ENCODE peak calls at places on chromosomes 6 and 20, in nine cellular contexts. W is CD8-positive, alpha-beta memory T cell; M is stomach; N is CD8-positive, alpha-beta T cell; K is upper lobe of right lung; G is A549; V is esophagus squamous epithelium; B is AG04450; S is colonic mucosa. A is an unnamed sample.

GRCh38 chr6:141326426-141326825 is 806.3 kb upstream of the GJE1 start:
- DNase-seq in S (no peak), W (peak; percentile 49), V (no peak), M (no peak), B (peak; percentile 94), N (no peak), K (no peak), G (peak; percentile 34), A (peak; percentile 26)

GRCh38 chr20:61123751-61124368 is 128.2 kb upstream of the CDH4 start:
- DNase-seq in V (no peak), B (no peak), W (no peak), M (no peak), G (no peak), S (no peak), K (peak; percentile 51), N (no peak), A (no peak)

GRCh38 chr6:129236110-129236509 is 353.2 kb downstream of the LAMA2 start:
- DNase-seq in N (no peak), W (no peak), S (no peak), M (no peak), G (no peak), B (no peak), K (no peak), V (no peak), A (no peak)

GRCh38 chr6:27092316-27092692 is 155.2 kb upstream of the PRSS16 start:
- DNase-seq in G (no peak), K (no peak), N (no peak), W (no peak), M (no peak), S (no peak), B (no peak), V (no peak), A (no peak)

GRCh38 chr6:161418458-161418945 is 144.6 kb upstream of the AGPAT4 start:
- DNase-seq in K (no peak), S (peak; percentile 53), W (peak; percentile 21), G (no peak), B (peak; percentile 76), V (no peak), M (no peak), N (no peak), A (peak; percentile 30)

GRCh38 chr6:17311595-17312311 is 30.6 kb downstream of the RBM24 start:
- DNase-seq in N (no peak), S (no peak), W (no peak), K (no peak), M (no peak), V (no peak), B (no peak), G (peak; percentile 18), A (no peak)

GRCh38 chr6:169669889-169670288 is 31.9 kb downstream of the WDR27 start:
- DNase-seq in M (no peak), K (no peak), S (no peak), W (no peak), G (no peak), B (no peak), V (no peak), N (no peak), A (no peak)

GRCh38 chr6:113586413-113586812 is 270.7 kb upstream of the MARCKS start:
- DNase-seq in V (no peak), G (no peak), W (no peak), S (no peak), M (no peak), K (no peak), B (no peak), N (no peak), A (no peak)

GRCh38 chr6:79672631-79673065 is 41.5 kb downstream of the SH3BGRL2 start:
- DNase-seq in K (no peak), V (no peak), S (no peak), B (no peak), N (no peak), G (peak; percentile 2), M (no peak), W (no peak), A (no peak)

GRCh38 chr6:123415844-123416468 is 220.8 kb downstream of the TRDN start:
- DNase-seq in G (peak; percentile 0), V (no peak), W (no peak), M (peak; percentile 53), N (no peak), K (no peak), B (peak; percentile 3), S (peak; percentile 37), A (no peak)

GRCh38 chr6:85747093-85747492 is 104.4 kb upstream of the SYNCRIP start:
- DNase-seq in W (no peak), G (no peak), M (no peak), K (no peak), S (no peak), B (no peak), N (no peak), V (no peak), A (no peak)

GRCh38 chr6:2403546-2403945 is 158.1 kb upstream of the GMDS start:
- DNase-seq in N (no peak), M (peak; percentile 59), V (no peak), S (peak; percentile 69), W (no peak), K (no peak), B (no peak), G (no peak), A (no peak)

GRCh38 chr6:167898673-167899311 is 72.1 kb downstream of the AFDN start:
- DNase-seq in M (no peak), S (no peak), B (peak; percentile 3), K (no peak), G (peak; percentile 2), N (no peak), V (no peak), W (no peak), A (peak; percentile 7)

GRCh38 chr20:62820208-62820961 is 3.5 kb downstream of the COL9A3 start:
- DNase-seq in W (no peak), S (no peak), N (no peak), K (no peak), M (peak; percentile 62), V (no peak), B (no peak), G (no peak), A (no peak)

GRCh38 chr20:62817975-62818591 is 1.2 kb downstream of the COL9A3 start:
- DNase-seq in S (no peak), N (no peak), K (no peak), B (no peak), M (no peak), V (no peak), W (no peak), G (no peak), A (peak; percentile 21)

GRCh38 chr20:62816879-62817873 is at the start of gene COL9A3:
- DNase-seq in K (no peak), W (no peak), S (no peak), V (no peak), G (no peak), N (no peak), B (no peak), M (no peak), A (no peak)

GRCh38 chr20:62819494-62820174 is 2.8 kb downstream of the COL9A3 start:
- DNase-seq in V (no peak), G (no peak), M (no peak), N (no peak), K (no peak), S (no peak), B (no peak), W (no peak), A (no peak)

GRCh38 chr20:62818592-62819493 is 2.0 kb downstream of the COL9A3 start:
- DNase-seq in W (no peak), M (peak; percentile 81), G (no peak), V (no peak), K (no peak), N (no peak), B (no peak), S (peak; percentile 60), A (peak; percentile 31)
- H3K27ac ChIP-seq in W (no peak overlapping the region), M (no peak overlapping the region), G (peak overlapping the region; percentile 80), V (peak overlapping the region; percentile 4), K (no peak overlapping the region), N (no peak overlapping the region), B (no peak overlapping the region), S (no peak overlapping the region), A (no peak overlapping the region)

GRCh38 chr6:44042261-44043035 is 84.8 kb downstream of the MRPL14 start:
- DNase-seq in S (no peak), G (no peak), N (no peak), M (no peak), K (no peak), B (no peak), V (no peak), W (no peak), A (no peak)

GRCh38 chr6:44044154-44044539 is 83.1 kb downstream of the MRPL14 start:
- DNase-seq in K (no peak), W (no peak), M (no peak), V (no peak), G (no peak), B (no peak), N (no peak), S (no peak), A (no peak)

GRCh38 chr6:44041461-44042260 is 85.6 kb downstream of the MRPL14 start:
- DNase-seq in K (no peak), W (no peak), G (peak; percentile 57), B (peak; percentile 97), M (no peak), S (no peak), N (no peak), V (no peak), A (no peak)

GRCh38 chr6:44043479-44044153 is 83.6 kb downstream of the MRPL14 start:
- DNase-seq in K (no peak), V (no peak), G (no peak), B (no peak), M (no peak), W (no peak), S (no peak), N (no peak), A (no peak)

GRCh38 chr6:44043036-44043478 is 84.2 kb downstream of the MRPL14 start:
- DNase-seq in B (no peak), G (no peak), N (no peak), V (no peak), W (no peak), M (no peak), K (no peak), S (no peak), A (no peak)
- H3K4me3 ChIP-seq in B (no peak overlapping the region), G (no peak overlapping the region), N (no peak overlapping the region), V (no peak overlapping the region), W (no peak overlapping the region), M (no peak overlapping the region), K (no peak overlapping the region), S (no peak overlapping the region), A (no peak overlapping the region)

DNA sequence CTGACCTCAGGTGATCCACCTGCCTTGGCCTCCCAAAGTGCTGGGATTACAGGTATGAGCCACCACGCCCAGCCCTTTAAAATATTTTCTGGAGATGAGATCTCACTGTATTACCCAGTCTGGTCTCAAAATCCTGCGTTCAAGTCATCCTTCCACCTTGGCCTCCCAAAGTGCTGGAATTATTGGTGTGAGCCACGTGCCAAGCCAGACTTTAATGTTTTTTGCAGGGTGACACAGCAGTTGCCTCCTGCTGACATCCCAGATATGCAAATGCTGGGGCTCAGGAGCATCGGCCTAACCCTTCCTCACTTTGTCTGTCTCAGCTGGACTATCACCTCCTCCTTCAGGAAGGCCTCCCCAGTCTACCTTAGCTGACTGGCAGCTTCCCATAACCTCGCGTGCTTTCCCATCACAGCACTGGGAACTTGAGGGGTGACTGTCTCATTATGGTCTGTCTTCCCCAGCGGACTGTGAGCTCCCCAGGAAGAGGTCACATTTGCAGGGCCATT is 14.3 kb upstream of the ID1 start:
- DNase-seq in K (no peak), G (no peak), M (no peak), V (no peak), B (no peak), W (no peak), S (no peak), N (no peak), A (no peak)
- H3K27ac ChIP-seq in K (no peak overlapping the region), G (peak overlapping the region; percentile 98), M (no peak overlapping the region), V (peak overlapping the region; percentile 91), B (no peak overlapping the region), W (no peak overlapping the region), S (no peak overlapping the region), N (no peak overlapping the region), A (no peak overlapping the region)

GRCh38 chr20:23229989-23230388 is 120.6 kb upstream of the NXT1 start:
- DNase-seq in S (no peak), N (no peak), W (no peak), B (no peak), G (no peak), K (no peak), V (no peak), M (no peak), A (no peak)
- H3K4me3 ChIP-seq in S (no peak overlapping the region), N (no peak overlapping the region), W (no peak overlapping the region), B (no peak overlapping the region), G (no peak overlapping the region), K (no peak overlapping the region), V (no peak overlapping the region), M (no peak overlapping the region), A (no peak overlapping the region)